ENCODE peak calls at places on chromosomes 11 and 22, in five cellular contexts. One of them, this sample, is unnamed.

GRCh38 chr11:83035070-83035854 is 36.4 kb downstream of the RAB30 start:
- DNase-seq in neural progenitor cell: no peak
- DNase-seq in PC-3: no peak
- DNase-seq in GM23338: no peak
- DNase-seq in IMR-90: no peak
- DNase-seq in this sample: no peak

GRCh38 chr11:130431337-130431773 is 2.9 kb upstream of the ADAMTS8 start:
- DNase-seq in IMR-90: peak
- DNase-seq in PC-3: peak
- DNase-seq in GM23338: peak
- DNase-seq in neural progenitor cell: peak
- DNase-seq in this sample: peak

GRCh38 chr11:106998126-106998525 is 20.1 kb downstream of the GUCY1A2 start:
- DNase-seq in GM23338: no peak
- DNase-seq in IMR-90: peak
- DNase-seq in neural progenitor cell: no peak
- DNase-seq in PC-3: no peak
- DNase-seq in this sample: no peak

GRCh38 chr11:120248551-120249278 is 8.8 kb downstream of the POU2F3 start:
- DNase-seq in GM23338: no peak
- DNase-seq in neural progenitor cell: no peak
- DNase-seq in IMR-90: peak
- DNase-seq in PC-3: peak
- DNase-seq in this sample: peak

GRCh38 chr11:2270322-2271076 is at the start of gene ASCL2:
- DNase-seq in PC-3: no peak
- DNase-seq in GM23338: peak
- DNase-seq in neural progenitor cell: peak
- DNase-seq in IMR-90: no peak
- DNase-seq in this sample: peak

GRCh38 chr11:57787920-57788716 is 26.5 kb downstream of the CTNND1 start:
- DNase-seq in neural progenitor cell: peak
- DNase-seq in PC-3: no peak
- DNase-seq in GM23338: peak
- DNase-seq in IMR-90: no peak
- DNase-seq in this sample: no peak

GRCh38 chr11:115256326-115257197 is 247.7 kb downstream of the CADM1 start:
- DNase-seq in PC-3: no peak
- DNase-seq in GM23338: peak
- DNase-seq in neural progenitor cell: no peak
- DNase-seq in IMR-90: no peak
- DNase-seq in this sample: no peak

GRCh38 chr11:11993814-11994213 is 14.6 kb downstream of the DKK3 start:
- DNase-seq in neural progenitor cell: peak
- DNase-seq in IMR-90: peak
- DNase-seq in PC-3: peak
- DNase-seq in GM23338: no peak
- DNase-seq in this sample: peak

GRCh38 chr11:1826552-1827094 is 8.2 kb upstream of the SYT8 start:
- DNase-seq in PC-3: peak
- DNase-seq in IMR-90: peak
- DNase-seq in GM23338: peak
- DNase-seq in neural progenitor cell: no peak
- DNase-seq in this sample: peak

GRCh38 chr11:132620423-132620822 is 911.9 kb downstream of the OPCML start:
- DNase-seq in GM23338: no peak
- DNase-seq in IMR-90: no peak
- DNase-seq in PC-3: no peak
- DNase-seq in neural progenitor cell: no peak
- DNase-seq in this sample: no peak

GRCh38 chr22:21015051-21016006 is at the start of gene P2RX6:
- DNase-seq in neural progenitor cell: no peak
- DNase-seq in IMR-90: peak
- DNase-seq in PC-3: peak
- DNase-seq in GM23338: no peak
- DNase-seq in this sample: peak

DNA sequence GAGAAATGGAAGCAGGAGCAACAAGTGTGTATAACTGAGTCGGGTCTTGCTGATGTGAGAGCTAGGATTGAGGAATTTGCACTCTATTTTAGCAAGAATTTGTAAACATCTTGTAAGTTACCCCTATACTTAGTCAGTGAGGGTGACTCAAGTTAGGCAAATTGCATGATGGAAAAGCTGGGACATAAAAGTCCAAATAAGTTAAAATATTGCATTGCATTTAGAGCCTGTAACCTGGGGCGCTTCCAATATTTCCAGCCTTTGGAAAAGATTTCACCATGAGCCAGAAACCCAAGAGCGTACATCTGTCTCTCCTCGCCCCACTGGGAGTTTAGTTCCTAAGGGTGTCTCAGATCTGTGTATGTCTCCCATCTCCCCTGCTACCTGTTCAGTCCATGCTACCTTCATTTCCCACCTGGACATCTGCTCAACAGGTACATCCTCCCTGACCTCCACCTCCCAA is 37.0 kb upstream of the ACCSL start:
- DNase-seq in neural progenitor cell: no peak
- DNase-seq in IMR-90: peak
- DNase-seq in GM23338: no peak
- DNase-seq in PC-3: no peak
- DNase-seq in this sample: peak
- H3K4me3 ChIP-seq in neural progenitor cell: no peak
- H3K4me3 ChIP-seq in IMR-90: no peak
- H3K4me3 ChIP-seq in GM23338: no peak
- H3K4me3 ChIP-seq in PC-3: no peak
- H3K4me3 ChIP-seq in this sample: no peak

GRCh38 chr11:16743478-16743877 is 5.0 kb downstream of the C11orf58 start:
- DNase-seq in GM23338: no peak
- DNase-seq in neural progenitor cell: no peak
- DNase-seq in PC-3: no peak
- DNase-seq in IMR-90: no peak
- DNase-seq in this sample: no peak
- H3K4me2 ChIP-seq in GM23338: no peak
- H3K4me2 ChIP-seq in neural progenitor cell: peak
- H3K4me2 ChIP-seq in PC-3: no peak
- H3K4me2 ChIP-seq in IMR-90: no peak
- H3K4me2 ChIP-seq in this sample: no peak

GRCh38 chr11:112241486-112241885 is 15.3 kb downstream of the PTS start:
- DNase-seq in GM23338: no peak
- DNase-seq in neural progenitor cell: no peak
- DNase-seq in PC-3: peak
- DNase-seq in IMR-90: peak
- DNase-seq in this sample: peak

GRCh38 chr11:112249871-112250590 is 10.6 kb downstream of the PLET1 start:
- DNase-seq in GM23338: no peak
- DNase-seq in IMR-90: no peak
- DNase-seq in neural progenitor cell: no peak
- DNase-seq in PC-3: no peak
- DNase-seq in this sample: no peak

GRCh38 chr11:112248216-112248615 is 12.4 kb downstream of the PLET1 start:
- DNase-seq in neural progenitor cell: no peak
- DNase-seq in IMR-90: peak
- DNase-seq in PC-3: peak
- DNase-seq in GM23338: no peak
- DNase-seq in this sample: peak

GRCh38 chr11:112247198-112247597 is 13.5 kb downstream of the PLET1 start:
- DNase-seq in IMR-90: peak
- DNase-seq in GM23338: no peak
- DNase-seq in PC-3: peak
- DNase-seq in neural progenitor cell: no peak
- DNase-seq in this sample: no peak
- TF ChIP-seq CTCF in IMR-90: no peak
- TF ChIP-seq CTCF in GM23338: no peak
- TF ChIP-seq CTCF in PC-3: no peak
- TF ChIP-seq CTCF in neural progenitor cell: no peak
- TF ChIP-seq CTCF in this sample: no peak

DNA sequence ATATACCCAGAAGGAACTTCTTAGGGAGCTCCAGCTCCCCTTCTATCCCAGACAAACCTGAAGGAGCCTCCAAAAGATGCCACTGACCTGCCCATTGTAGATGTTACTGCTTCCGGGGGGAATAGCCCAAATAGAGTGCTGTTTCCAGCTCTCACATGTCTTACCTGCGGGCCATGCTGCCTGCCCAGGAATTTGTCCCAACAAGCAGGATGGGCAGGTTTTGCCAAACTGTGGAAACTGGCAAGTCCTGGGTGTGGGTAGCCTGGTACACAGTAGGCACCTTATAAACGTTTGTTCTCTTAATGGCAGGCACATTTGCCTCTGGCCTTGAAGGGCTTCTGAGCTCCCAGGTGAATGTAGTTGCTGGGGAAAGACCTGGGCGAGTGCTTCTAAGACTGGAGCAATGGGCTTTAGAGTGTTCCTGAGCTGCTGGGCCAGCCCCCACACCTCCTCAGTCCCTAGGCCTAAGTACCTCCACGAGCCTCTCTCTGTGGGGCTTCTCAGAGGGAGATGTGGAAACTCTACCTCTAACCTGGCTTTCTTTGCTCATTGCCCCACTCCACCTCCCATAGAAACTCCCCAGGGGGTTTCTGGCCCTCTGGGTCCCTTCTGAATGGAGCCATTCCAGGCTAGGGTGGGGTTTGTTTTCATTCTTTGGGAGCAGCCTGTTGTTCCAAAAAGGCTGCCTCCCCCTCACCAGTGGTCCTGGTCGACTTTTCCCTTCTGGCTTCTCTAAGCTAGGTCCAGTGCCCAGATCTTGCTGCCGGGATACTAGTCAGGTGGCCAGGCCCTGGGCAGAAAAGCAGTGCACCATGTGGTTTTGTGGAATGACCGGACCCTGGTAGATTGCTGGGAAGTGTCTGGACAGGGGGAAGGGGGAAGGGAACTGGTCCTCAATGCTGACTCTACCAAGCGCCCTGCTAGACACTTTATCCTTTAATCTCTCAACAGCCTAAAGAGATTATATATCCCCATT is 37.2 kb downstream of the LIMK2 start:
- DNase-seq in neural progenitor cell: no peak
- DNase-seq in PC-3: no peak
- DNase-seq in GM23338: no peak
- DNase-seq in IMR-90: no peak
- DNase-seq in this sample: no peak
- H3K4me3 ChIP-seq in neural progenitor cell: no peak
- H3K4me3 ChIP-seq in PC-3: no peak
- H3K4me3 ChIP-seq in GM23338: no peak
- H3K4me3 ChIP-seq in IMR-90: peak
- H3K4me3 ChIP-seq in this sample: peak

This sample was measured in osteoblast.